ENCODE peak calls at places on chromosome 22, in ten cellular contexts. One of them, this sample, is unnamed.

GRCh38 chr22:50243704-50244419 is 961 bp downstream of the TUBGCP6 start:
- DNase-seq in AG08396: no peak
- DNase-seq in activated CD4-positive, alpha-beta T cell treated with anti-CD3 and anti-CD28 coated beads, Interleukin-2, amount 50 U/mL, for 48 hours: no peak
- DNase-seq in activated naive CD8-positive, alpha-beta T cell treated with anti-CD3 and anti-CD28 coated beads for 36 hours: no peak
- DNase-seq in foreskin melanocyte: no peak
- DNase-seq in stimulated activated effector memory CD8-positive, alpha-beta T cell treated with anti-CD3 and anti-CD28 coated beads, Interleukin-12 subunit alpha, Interleukin-12 subunit beta, amount 100 ng/mL, for 72 hours: no peak
- DNase-seq in neural crest cell: no peak
- DNase-seq in ascending aorta: no peak
- DNase-seq in epithelial cell of proximal tubule: no peak
- DNase-seq in left ventricle myocardium superior: no peak
- DNase-seq in this sample: no peak

GRCh38 chr22:30876925-30877553 is 91.5 kb downstream of the MORC2 start:
- DNase-seq in left ventricle myocardium superior: peak
- DNase-seq in AG08396: no peak
- DNase-seq in activated CD4-positive, alpha-beta T cell treated with anti-CD3 and anti-CD28 coated beads, Interleukin-2, amount 50 U/mL, for 48 hours: no peak
- DNase-seq in ascending aorta: no peak
- DNase-seq in epithelial cell of proximal tubule: no peak
- DNase-seq in neural crest cell: no peak
- DNase-seq in stimulated activated effector memory CD8-positive, alpha-beta T cell treated with anti-CD3 and anti-CD28 coated beads, Interleukin-12 subunit alpha, Interleukin-12 subunit beta, amount 100 ng/mL, for 72 hours: no peak
- DNase-seq in activated naive CD8-positive, alpha-beta T cell treated with anti-CD3 and anti-CD28 coated beads for 36 hours: no peak
- DNase-seq in foreskin melanocyte: no peak
- DNase-seq in this sample: no peak

GRCh38 chr22:36075724-36076123 is 47.1 kb upstream of the RBFOX2 start:
- DNase-seq in foreskin melanocyte: no peak
- DNase-seq in stimulated activated effector memory CD8-positive, alpha-beta T cell treated with anti-CD3 and anti-CD28 coated beads, Interleukin-12 subunit alpha, Interleukin-12 subunit beta, amount 100 ng/mL, for 72 hours: no peak
- DNase-seq in activated naive CD8-positive, alpha-beta T cell treated with anti-CD3 and anti-CD28 coated beads for 36 hours: no peak
- DNase-seq in neural crest cell: no peak
- DNase-seq in left ventricle myocardium superior: no peak
- DNase-seq in ascending aorta: no peak
- DNase-seq in activated CD4-positive, alpha-beta T cell treated with anti-CD3 and anti-CD28 coated beads, Interleukin-2, amount 50 U/mL, for 48 hours: no peak
- DNase-seq in epithelial cell of proximal tubule: no peak
- DNase-seq in AG08396: no peak
- DNase-seq in this sample: no peak

GRCh38 chr22:45082795-45083194 is 73.0 kb upstream of the PHF21B start:
- DNase-seq in ascending aorta: no peak
- DNase-seq in neural crest cell: peak
- DNase-seq in foreskin melanocyte: no peak
- DNase-seq in activated naive CD8-positive, alpha-beta T cell treated with anti-CD3 and anti-CD28 coated beads for 36 hours: no peak
- DNase-seq in left ventricle myocardium superior: no peak
- DNase-seq in stimulated activated effector memory CD8-positive, alpha-beta T cell treated with anti-CD3 and anti-CD28 coated beads, Interleukin-12 subunit alpha, Interleukin-12 subunit beta, amount 100 ng/mL, for 72 hours: no peak
- DNase-seq in AG08396: no peak
- DNase-seq in epithelial cell of proximal tubule: no peak
- DNase-seq in activated CD4-positive, alpha-beta T cell treated with anti-CD3 and anti-CD28 coated beads, Interleukin-2, amount 50 U/mL, for 48 hours: peak
- DNase-seq in this sample: no peak

GRCh38 chr22:23222033-23222840 is 41.9 kb downstream of the BCR start:
- DNase-seq in AG08396: no peak
- DNase-seq in ascending aorta: no peak
- DNase-seq in activated naive CD8-positive, alpha-beta T cell treated with anti-CD3 and anti-CD28 coated beads for 36 hours: no peak
- DNase-seq in neural crest cell: no peak
- DNase-seq in epithelial cell of proximal tubule: no peak
- DNase-seq in left ventricle myocardium superior: no peak
- DNase-seq in stimulated activated effector memory CD8-positive, alpha-beta T cell treated with anti-CD3 and anti-CD28 coated beads, Interleukin-12 subunit alpha, Interleukin-12 subunit beta, amount 100 ng/mL, for 72 hours: no peak
- DNase-seq in foreskin melanocyte: no peak
- DNase-seq in activated CD4-positive, alpha-beta T cell treated with anti-CD3 and anti-CD28 coated beads, Interleukin-2, amount 50 U/mL, for 48 hours: no peak
- DNase-seq in this sample: no peak

GRCh38 chr22:39489094-39490068 is 12.7 kb upstream of the MIEF1 start:
- DNase-seq in activated CD4-positive, alpha-beta T cell treated with anti-CD3 and anti-CD28 coated beads, Interleukin-2, amount 50 U/mL, for 48 hours: no peak
- DNase-seq in neural crest cell: no peak
- DNase-seq in AG08396: no peak
- DNase-seq in stimulated activated effector memory CD8-positive, alpha-beta T cell treated with anti-CD3 and anti-CD28 coated beads, Interleukin-12 subunit alpha, Interleukin-12 subunit beta, amount 100 ng/mL, for 72 hours: no peak
- DNase-seq in left ventricle myocardium superior: no peak
- DNase-seq in ascending aorta: no peak
- DNase-seq in epithelial cell of proximal tubule: no peak
- DNase-seq in activated naive CD8-positive, alpha-beta T cell treated with anti-CD3 and anti-CD28 coated beads for 36 hours: no peak
- DNase-seq in foreskin melanocyte: no peak
- DNase-seq in this sample: no peak

GRCh38 chr22:47072642-47072967 is 310.2 kb downstream of the TBC1D22A start:
- DNase-seq in stimulated activated effector memory CD8-positive, alpha-beta T cell treated with anti-CD3 and anti-CD28 coated beads, Interleukin-12 subunit alpha, Interleukin-12 subunit beta, amount 100 ng/mL, for 72 hours: no peak
- DNase-seq in left ventricle myocardium superior: no peak
- DNase-seq in epithelial cell of proximal tubule: no peak
- DNase-seq in AG08396: no peak
- DNase-seq in activated CD4-positive, alpha-beta T cell treated with anti-CD3 and anti-CD28 coated beads, Interleukin-2, amount 50 U/mL, for 48 hours: no peak
- DNase-seq in neural crest cell: no peak
- DNase-seq in activated naive CD8-positive, alpha-beta T cell treated with anti-CD3 and anti-CD28 coated beads for 36 hours: no peak
- DNase-seq in ascending aorta: no peak
- DNase-seq in foreskin melanocyte: no peak
- DNase-seq in this sample: no peak

GRCh38 chr22:18088825-18089568 is 11.2 kb downstream of the PEX26 start:
- DNase-seq in stimulated activated effector memory CD8-positive, alpha-beta T cell treated with anti-CD3 and anti-CD28 coated beads, Interleukin-12 subunit alpha, Interleukin-12 subunit beta, amount 100 ng/mL, for 72 hours: no peak
- DNase-seq in activated CD4-positive, alpha-beta T cell treated with anti-CD3 and anti-CD28 coated beads, Interleukin-2, amount 50 U/mL, for 48 hours: peak
- DNase-seq in ascending aorta: no peak
- DNase-seq in left ventricle myocardium superior: no peak
- DNase-seq in AG08396: no peak
- DNase-seq in epithelial cell of proximal tubule: no peak
- DNase-seq in foreskin melanocyte: no peak
- DNase-seq in neural crest cell: no peak
- DNase-seq in activated naive CD8-positive, alpha-beta T cell treated with anti-CD3 and anti-CD28 coated beads for 36 hours: no peak
- DNase-seq in this sample: no peak

GRCh38 chr22:49052023-49052538 is 775.6 kb downstream of the BRD1 start:
- DNase-seq in stimulated activated effector memory CD8-positive, alpha-beta T cell treated with anti-CD3 and anti-CD28 coated beads, Interleukin-12 subunit alpha, Interleukin-12 subunit beta, amount 100 ng/mL, for 72 hours: peak
- DNase-seq in ascending aorta: no peak
- DNase-seq in neural crest cell: no peak
- DNase-seq in activated CD4-positive, alpha-beta T cell treated with anti-CD3 and anti-CD28 coated beads, Interleukin-2, amount 50 U/mL, for 48 hours: peak
- DNase-seq in AG08396: no peak
- DNase-seq in left ventricle myocardium superior: no peak
- DNase-seq in activated naive CD8-positive, alpha-beta T cell treated with anti-CD3 and anti-CD28 coated beads for 36 hours: peak
- DNase-seq in foreskin melanocyte: no peak
- DNase-seq in epithelial cell of proximal tubule: no peak
- DNase-seq in this sample: no peak

GRCh38 chr22:27215826-27216320 is 558.5 kb downstream of the MIAT start:
- DNase-seq in activated CD4-positive, alpha-beta T cell treated with anti-CD3 and anti-CD28 coated beads, Interleukin-2, amount 50 U/mL, for 48 hours: no peak
- DNase-seq in AG08396: no peak
- DNase-seq in stimulated activated effector memory CD8-positive, alpha-beta T cell treated with anti-CD3 and anti-CD28 coated beads, Interleukin-12 subunit alpha, Interleukin-12 subunit beta, amount 100 ng/mL, for 72 hours: no peak
- DNase-seq in ascending aorta: no peak
- DNase-seq in epithelial cell of proximal tubule: no peak
- DNase-seq in foreskin melanocyte: no peak
- DNase-seq in activated naive CD8-positive, alpha-beta T cell treated with anti-CD3 and anti-CD28 coated beads for 36 hours: no peak
- DNase-seq in neural crest cell: no peak
- DNase-seq in left ventricle myocardium superior: no peak
- DNase-seq in this sample: no peak

GRCh38 chr22:44023404-44024287 is 456 bp upstream of the PARVB start:
- DNase-seq in activated CD4-positive, alpha-beta T cell treated with anti-CD3 and anti-CD28 coated beads, Interleukin-2, amount 50 U/mL, for 48 hours: peak
- DNase-seq in left ventricle myocardium superior: peak
- DNase-seq in stimulated activated effector memory CD8-positive, alpha-beta T cell treated with anti-CD3 and anti-CD28 coated beads, Interleukin-12 subunit alpha, Interleukin-12 subunit beta, amount 100 ng/mL, for 72 hours: peak
- DNase-seq in ascending aorta: no peak
- DNase-seq in AG08396: peak
- DNase-seq in epithelial cell of proximal tubule: no peak
- DNase-seq in activated naive CD8-positive, alpha-beta T cell treated with anti-CD3 and anti-CD28 coated beads for 36 hours: peak
- DNase-seq in foreskin melanocyte: no peak
- DNase-seq in neural crest cell: peak
- DNase-seq in this sample: peak

GRCh38 chr22:48802576-48802975 is 1025.1 kb downstream of the BRD1 start:
- DNase-seq in left ventricle myocardium superior: no peak
- DNase-seq in stimulated activated effector memory CD8-positive, alpha-beta T cell treated with anti-CD3 and anti-CD28 coated beads, Interleukin-12 subunit alpha, Interleukin-12 subunit beta, amount 100 ng/mL, for 72 hours: no peak
- DNase-seq in foreskin melanocyte: no peak
- DNase-seq in ascending aorta: no peak
- DNase-seq in activated CD4-positive, alpha-beta T cell treated with anti-CD3 and anti-CD28 coated beads, Interleukin-2, amount 50 U/mL, for 48 hours: no peak
- DNase-seq in epithelial cell of proximal tubule: no peak
- DNase-seq in activated naive CD8-positive, alpha-beta T cell treated with anti-CD3 and anti-CD28 coated beads for 36 hours: no peak
- DNase-seq in neural crest cell: no peak
- DNase-seq in AG08396: no peak
- DNase-seq in this sample: no peak

GRCh38 chr22:50244420-50245213 is at the start of gene TUBGCP6:
- DNase-seq in activated naive CD8-positive, alpha-beta T cell treated with anti-CD3 and anti-CD28 coated beads for 36 hours: peak
- DNase-seq in neural crest cell: peak
- DNase-seq in activated CD4-positive, alpha-beta T cell treated with anti-CD3 and anti-CD28 coated beads, Interleukin-2, amount 50 U/mL, for 48 hours: peak
- DNase-seq in epithelial cell of proximal tubule: no peak
- DNase-seq in stimulated activated effector memory CD8-positive, alpha-beta T cell treated with anti-CD3 and anti-CD28 coated beads, Interleukin-12 subunit alpha, Interleukin-12 subunit beta, amount 100 ng/mL, for 72 hours: peak
- DNase-seq in left ventricle myocardium superior: peak
- DNase-seq in ascending aorta: peak
- DNase-seq in AG08396: peak
- DNase-seq in foreskin melanocyte: peak
- DNase-seq in this sample: peak

GRCh38 chr22:19579880-19580279 is 55.7 kb upstream of the CLDN5 start:
- DNase-seq in AG08396: no peak
- DNase-seq in left ventricle myocardium superior: peak
- DNase-seq in stimulated activated effector memory CD8-positive, alpha-beta T cell treated with anti-CD3 and anti-CD28 coated beads, Interleukin-12 subunit alpha, Interleukin-12 subunit beta, amount 100 ng/mL, for 72 hours: no peak
- DNase-seq in neural crest cell: no peak
- DNase-seq in epithelial cell of proximal tubule: no peak
- DNase-seq in foreskin melanocyte: no peak
- DNase-seq in activated naive CD8-positive, alpha-beta T cell treated with anti-CD3 and anti-CD28 coated beads for 36 hours: peak
- DNase-seq in activated CD4-positive, alpha-beta T cell treated with anti-CD3 and anti-CD28 coated beads, Interleukin-2, amount 50 U/mL, for 48 hours: peak
- DNase-seq in ascending aorta: no peak
- DNase-seq in this sample: no peak

GRCh38 chr22:47102081-47102480 is 339.6 kb downstream of the TBC1D22A start:
- DNase-seq in epithelial cell of proximal tubule: no peak
- DNase-seq in activated naive CD8-positive, alpha-beta T cell treated with anti-CD3 and anti-CD28 coated beads for 36 hours: no peak
- DNase-seq in left ventricle myocardium superior: no peak
- DNase-seq in foreskin melanocyte: no peak
- DNase-seq in stimulated activated effector memory CD8-positive, alpha-beta T cell treated with anti-CD3 and anti-CD28 coated beads, Interleukin-12 subunit alpha, Interleukin-12 subunit beta, amount 100 ng/mL, for 72 hours: no peak
- DNase-seq in activated CD4-positive, alpha-beta T cell treated with anti-CD3 and anti-CD28 coated beads, Interleukin-2, amount 50 U/mL, for 48 hours: no peak
- DNase-seq in ascending aorta: no peak
- DNase-seq in AG08396: no peak
- DNase-seq in neural crest cell: no peak
- DNase-seq in this sample: no peak

GRCh38 chr22:27638329-27639179 is 163.0 kb downstream of the MN1 start:
- DNase-seq in stimulated activated effector memory CD8-positive, alpha-beta T cell treated with anti-CD3 and anti-CD28 coated beads, Interleukin-12 subunit alpha, Interleukin-12 subunit beta, amount 100 ng/mL, for 72 hours: no peak
- DNase-seq in AG08396: no peak
- DNase-seq in neural crest cell: no peak
- DNase-seq in left ventricle myocardium superior: no peak
- DNase-seq in epithelial cell of proximal tubule: no peak
- DNase-seq in activated CD4-positive, alpha-beta T cell treated with anti-CD3 and anti-CD28 coated beads, Interleukin-2, amount 50 U/mL, for 48 hours: no peak
- DNase-seq in ascending aorta: no peak
- DNase-seq in foreskin melanocyte: no peak
- DNase-seq in activated naive CD8-positive, alpha-beta T cell treated with anti-CD3 and anti-CD28 coated beads for 36 hours: no peak
- DNase-seq in this sample: no peak

GRCh38 chr22:32700186-32700882 is 101.2 kb upstream of the TIMP3 start:
- DNase-seq in stimulated activated effector memory CD8-positive, alpha-beta T cell treated with anti-CD3 and anti-CD28 coated beads, Interleukin-12 subunit alpha, Interleukin-12 subunit beta, amount 100 ng/mL, for 72 hours: no peak
- DNase-seq in epithelial cell of proximal tubule: no peak
- DNase-seq in AG08396: no peak
- DNase-seq in ascending aorta: no peak
- DNase-seq in neural crest cell: no peak
- DNase-seq in foreskin melanocyte: no peak
- DNase-seq in left ventricle myocardium superior: peak
- DNase-seq in activated naive CD8-positive, alpha-beta T cell treated with anti-CD3 and anti-CD28 coated beads for 36 hours: no peak
- DNase-seq in activated CD4-positive, alpha-beta T cell treated with anti-CD3 and anti-CD28 coated beads, Interleukin-2, amount 50 U/mL, for 48 hours: no peak
- DNase-seq in this sample: no peak

GRCh38 chr22:37154925-37155712 is 5.4 kb upstream of the IL2RB start:
- DNase-seq in left ventricle myocardium superior: no peak
- DNase-seq in activated naive CD8-positive, alpha-beta T cell treated with anti-CD3 and anti-CD28 coated beads for 36 hours: no peak
- DNase-seq in ascending aorta: no peak
- DNase-seq in foreskin melanocyte: no peak
- DNase-seq in epithelial cell of proximal tubule: no peak
- DNase-seq in stimulated activated effector memory CD8-positive, alpha-beta T cell treated with anti-CD3 and anti-CD28 coated beads, Interleukin-12 subunit alpha, Interleukin-12 subunit beta, amount 100 ng/mL, for 72 hours: no peak
- DNase-seq in activated CD4-positive, alpha-beta T cell treated with anti-CD3 and anti-CD28 coated beads, Interleukin-2, amount 50 U/mL, for 48 hours: peak
- DNase-seq in AG08396: no peak
- DNase-seq in neural crest cell: no peak
- DNase-seq in this sample: no peak

GRCh38 chr22:43560651-43561050 is 148.8 kb downstream of the MPPED1 start:
- DNase-seq in activated CD4-positive, alpha-beta T cell treated with anti-CD3 and anti-CD28 coated beads, Interleukin-2, amount 50 U/mL, for 48 hours: no peak
- DNase-seq in left ventricle myocardium superior: no peak
- DNase-seq in epithelial cell of proximal tubule: no peak
- DNase-seq in ascending aorta: no peak
- DNase-seq in stimulated activated effector memory CD8-positive, alpha-beta T cell treated with anti-CD3 and anti-CD28 coated beads, Interleukin-12 subunit alpha, Interleukin-12 subunit beta, amount 100 ng/mL, for 72 hours: no peak
- DNase-seq in activated naive CD8-positive, alpha-beta T cell treated with anti-CD3 and anti-CD28 coated beads for 36 hours: no peak
- DNase-seq in foreskin melanocyte: no peak
- DNase-seq in AG08396: no peak
- DNase-seq in neural crest cell: no peak
- DNase-seq in this sample: no peak

GRCh38 chr22:39184586-39185577 is 32.4 kb upstream of the CBX7 start:
- DNase-seq in foreskin melanocyte: no peak
- DNase-seq in stimulated activated effector memory CD8-positive, alpha-beta T cell treated with anti-CD3 and anti-CD28 coated beads, Interleukin-12 subunit alpha, Interleukin-12 subunit beta, amount 100 ng/mL, for 72 hours: no peak
- DNase-seq in ascending aorta: no peak
- DNase-seq in neural crest cell: no peak
- DNase-seq in AG08396: no peak
- DNase-seq in activated CD4-positive, alpha-beta T cell treated with anti-CD3 and anti-CD28 coated beads, Interleukin-2, amount 50 U/mL, for 48 hours: no peak
- DNase-seq in activated naive CD8-positive, alpha-beta T cell treated with anti-CD3 and anti-CD28 coated beads for 36 hours: no peak
- DNase-seq in left ventricle myocardium superior: no peak
- DNase-seq in epithelial cell of proximal tubule: no peak
- DNase-seq in this sample: no peak

This sample was measured in GM12892.